ENCODE peak calls at places on chromosomes 2 and 18, in four cellular contexts. H, V, G and F are unnamed samples.

GRCh38 chr2:74735009-74735408 is 81.0 kb downstream of the SEMA4F start:
- DNase-seq in G (no peak), H (no peak), V (no peak), F (no peak)

GRCh38 chr2:60324536-60324935 is 228.9 kb downstream of the BCL11A start:
- DNase-seq in G (no peak), H (no peak), V (no peak), F (no peak)

GRCh38 chr2:119364798-119365197 is 1.8 kb downstream of the C2orf76 start:
- DNase-seq in H (no peak), V (no peak), G (no peak), F (no peak)

GRCh38 chr18:23226386-23226785 is 91.1 kb downstream of the CABLES1 start:
- DNase-seq in H (no peak), G (no peak), V (no peak), F (no peak)

GRCh38 chr2:207138573-207139297 is 27.0 kb downstream of the KLF7 start:
- DNase-seq in V (no peak), H (no peak), G (no peak), F (no peak)

GRCh38 chr2:64840419-64840818 is 148.8 kb upstream of the SLC1A4 start:
- DNase-seq in H (no peak), G (no peak), V (no peak), F (no peak)

GRCh38 chr2:149050188-149050587 is 11.7 kb downstream of the LYPD6B start:
- DNase-seq in H (peak), V (no peak), G (no peak), F (no peak)

GRCh38 chr2:74513605-74514367 is 464 bp upstream of the TLX2 start:
- DNase-seq in G (no peak), H (no peak), V (no peak), F (no peak)

GRCh38 chr18:26383454-26384270 is 157.4 kb downstream of the TAF4B start:
- DNase-seq in H (no peak), V (peak), G (no peak), F (no peak)

GRCh38 chr2:113709022-113709421 is 47.4 kb downstream of the SLC35F5 start:
- DNase-seq in H (no peak), G (no peak), V (no peak), F (no peak)

GRCh38 chr2:212842544-212843185 is 304.1 kb upstream of the ERBB4 start:
- DNase-seq in V (no peak), G (no peak), H (peak), F (peak)

GRCh38 chr2:85852979-85853498 is 35.8 kb downstream of the ST3GAL5 start:
- DNase-seq in H (no peak), V (peak), G (peak), F (no peak)